ENCODE peak calls at places on chromosomes 11 and 22, in eight cellular contexts. E is stomach, R is suprapubic skin, S is spleen, X is transverse colon, O is breast epithelium, I is endothelial cell of umbilical vein, B is sigmoid colon. C is an unnamed sample.

GRCh38 chr11:70627219-70627618 is 228.9 kb downstream of the CTTN start:
- DNase-seq in E (no peak), R (no peak), S (no peak), X (peak), O (no peak), I (no peak), B (no peak), C (no peak)

GRCh38 chr11:45333506-45333971 is 47.4 kb upstream of the SYT13 start:
- DNase-seq in E (peak), R (no peak), S (no peak), X (peak), O (no peak), I (peak), B (peak), C (no peak)

GRCh38 chr11:19769820-19770219 is 57.2 kb downstream of the NAV2 start:
- DNase-seq in E (no peak), R (no peak), S (no peak), X (no peak), O (no peak), I (no peak), B (no peak), C (no peak)

GRCh38 chr11:69297225-69297925 is 3.4 kb downstream of the MYEOV start:
- DNase-seq in E (peak), R (peak), S (peak), X (peak), O (peak), I (peak), B (peak), C (peak)

GRCh38 chr11:17313349-17314231 is 37.1 kb downstream of the NUCB2 start:
- DNase-seq in E (no peak), R (no peak), S (no peak), X (no peak), O (no peak), I (no peak), B (no peak), C (no peak)

GRCh38 chr11:66133216-66133775 is 63.2 kb downstream of the PACS1 start:
- DNase-seq in E (no peak), R (no peak), S (no peak), X (no peak), O (no peak), I (no peak), B (no peak), C (no peak)

GRCh38 chr11:78714539-78714938 is 139.9 kb upstream of the NARS2 start:
- DNase-seq in E (no peak), R (no peak), S (no peak), X (peak), O (no peak), I (no peak), B (no peak), C (no peak)

GRCh38 chr22:27751277-27752070 is 50.1 kb downstream of the MN1 start:
- DNase-seq in E (no peak), R (peak), S (peak), X (no peak), O (no peak), I (no peak), B (peak), C (no peak)

GRCh38 chr11:46249103-46249942 is 28.1 kb upstream of the CREB3L1 start:
- DNase-seq in E (no peak), R (no peak), S (no peak), X (no peak), O (no peak), I (no peak), B (no peak), C (no peak)

GRCh38 chr11:129248618-129249017 is 56.5 kb upstream of the ARHGAP32 start:
- DNase-seq in E (no peak), R (no peak), S (no peak), X (no peak), O (no peak), I (peak), B (no peak), C (no peak)

GRCh38 chr11:61173456-61173855 is 12.2 kb upstream of the VPS37C start:
- DNase-seq in E (peak), R (no peak), S (no peak), X (no peak), O (no peak), I (peak), B (peak), C (no peak)

GRCh38 chr22:36368359-36368983 is 19.3 kb downstream of the MYH9 start:
- DNase-seq in E (no peak), R (no peak), S (no peak), X (no peak), O (peak), I (peak), B (no peak), C (no peak)

GRCh38 chr11:68658661-68659060 is 25.7 kb upstream of the GAL start:
- DNase-seq in E (no peak), R (no peak), S (no peak), X (no peak), O (no peak), I (no peak), B (no peak), C (no peak)

GRCh38 chr22:45964926-45965564 is 11.9 kb downstream of the WNT7B start:
- DNase-seq in E (no peak), R (no peak), S (no peak), X (no peak), O (no peak), I (no peak), B (no peak), C (peak)

GRCh38 chr22:20422271-20422958 is 15.2 kb downstream of the SCARF2 start:
- DNase-seq in E (no peak), R (peak), S (peak), X (no peak), O (no peak), I (no peak), B (peak), C (no peak)

GRCh38 chr11:86577663-86578636 is 94.5 kb downstream of the ME3 start:
- DNase-seq in E (no peak), R (peak), S (peak), X (peak), O (peak), I (peak), B (peak), C (peak)

GRCh38 chr22:45246060-45246985 is 5.6 kb upstream of the KIAA0930 start:
- DNase-seq in E (peak), R (no peak), S (no peak), X (peak), O (no peak), I (peak), B (peak), C (peak)

GRCh38 chr11:17613428-17613962 is 66.4 kb downstream of the OTOG start:
- DNase-seq in E (no peak), R (no peak), S (no peak), X (no peak), O (no peak), I (no peak), B (no peak), C (no peak)

GRCh38 chr11:31995031-31995430 is 95.8 kb upstream of the RCN1 start:
- DNase-seq in E (no peak), R (no peak), S (no peak), X (no peak), O (no peak), I (no peak), B (no peak), C (no peak)

GRCh38 chr22:48678171-48679135 is 1149.2 kb downstream of the BRD1 start:
- DNase-seq in E (no peak), R (no peak), S (no peak), X (no peak), O (no peak), I (no peak), B (no peak), C (peak)

GRCh38 chr11:60872124-60872951 is 5.0 kb downstream of the ZP1 start:
- DNase-seq in E (peak), R (no peak), S (peak), X (peak), O (no peak), I (no peak), B (peak), C (peak)

DNA sequence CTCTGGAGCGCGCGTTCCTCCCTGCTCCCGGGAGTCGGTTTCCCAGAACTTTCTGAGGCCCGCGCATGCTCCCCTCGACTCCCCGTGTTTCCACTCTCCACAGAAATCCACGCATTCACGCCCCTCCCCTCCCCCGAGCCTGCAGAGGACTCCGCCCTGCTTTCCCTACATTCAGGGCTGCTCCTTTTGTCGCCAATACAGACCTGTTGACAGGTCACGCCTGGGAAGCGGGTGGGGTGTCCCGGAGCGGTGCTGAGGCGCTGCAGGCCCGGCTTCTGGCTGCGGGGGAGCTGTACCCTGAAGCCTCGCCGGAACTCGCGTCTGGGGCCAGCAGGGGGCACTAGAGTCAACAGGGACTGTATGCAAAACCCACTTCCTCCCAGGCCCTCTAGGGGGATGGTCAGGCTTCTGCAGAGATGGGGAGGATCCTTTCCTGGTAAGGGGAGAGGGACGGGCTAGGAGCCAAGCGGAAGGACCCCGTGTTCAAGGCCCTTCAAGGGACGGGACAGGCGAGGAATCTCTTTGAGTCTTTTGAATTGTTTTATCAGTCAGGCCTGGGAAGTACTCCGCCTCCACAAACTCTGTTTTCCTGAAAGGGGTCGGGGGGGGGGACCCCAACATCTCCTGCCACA is at the start of gene PRAME:
- DNase-seq in E (peak), R (no peak), S (peak), X (peak), O (no peak), I (peak), B (no peak), C (no peak)
- TF ChIP-seq POLR2A in E (no peak), R (no peak), S (no peak), X (no peak), O (no peak), I (no peak), B (no peak), C (no peak)

GRCh38 chr11:42849362-42849761 is 462.4 kb upstream of the API5 start:
- DNase-seq in E (no peak), R (no peak), S (no peak), X (no peak), O (no peak), I (no peak), B (no peak), C (no peak)
- TF ChIP-seq POLR2AphosphoS5 in E (no peak), R (no peak), S (no peak), X (no peak), O (no peak), I (no peak), B (no peak), C (no peak)

GRCh38 chr11:71979582-71979981 is 19.1 kb upstream of the IL18BP start:
- DNase-seq in E (no peak), R (no peak), S (no peak), X (no peak), O (no peak), I (no peak), B (no peak), C (no peak)

GRCh38 chr11:71979094-71979493 is 19.6 kb upstream of the IL18BP start:
- DNase-seq in E (no peak), R (no peak), S (no peak), X (no peak), O (no peak), I (no peak), B (no peak), C (no peak)

GRCh38 chr11:71977090-71977489 is 21.6 kb upstream of the IL18BP start:
- DNase-seq in E (no peak), R (no peak), S (no peak), X (no peak), O (no peak), I (no peak), B (no peak), C (no peak)

GRCh38 chr11:71977743-71978418 is 20.8 kb upstream of the IL18BP start:
- DNase-seq in E (peak), R (no peak), S (no peak), X (peak), O (no peak), I (peak), B (peak), C (no peak)
- H3K4me3 ChIP-seq in E (no peak), R (no peak), S (no peak), X (no peak), O (no peak), I (no peak), B (no peak), C (no peak)

GRCh38 chr22:18966748-18967147 is 30.7 kb upstream of the PRODH start:
- DNase-seq in E (no peak), R (no peak), S (peak), X (no peak), O (no peak), I (no peak), B (peak), C (no peak)
- TF ChIP-seq POLR2A in E (no peak), R (no peak), S (no peak), X (no peak), O (no peak), I (no peak), B (no peak), C (no peak)

GRCh38 chr22:17563936-17564391 is 666 bp downstream of the SLC25A18 start:
- DNase-seq in E (no peak), R (no peak), S (no peak), X (peak), O (no peak), I (no peak), B (peak), C (no peak)
- TF ChIP-seq POLR2AphosphoS5 in E (peak), R (no peak), S (no peak), X (peak), O (no peak), I (no peak), B (peak), C (no peak)

DNA sequence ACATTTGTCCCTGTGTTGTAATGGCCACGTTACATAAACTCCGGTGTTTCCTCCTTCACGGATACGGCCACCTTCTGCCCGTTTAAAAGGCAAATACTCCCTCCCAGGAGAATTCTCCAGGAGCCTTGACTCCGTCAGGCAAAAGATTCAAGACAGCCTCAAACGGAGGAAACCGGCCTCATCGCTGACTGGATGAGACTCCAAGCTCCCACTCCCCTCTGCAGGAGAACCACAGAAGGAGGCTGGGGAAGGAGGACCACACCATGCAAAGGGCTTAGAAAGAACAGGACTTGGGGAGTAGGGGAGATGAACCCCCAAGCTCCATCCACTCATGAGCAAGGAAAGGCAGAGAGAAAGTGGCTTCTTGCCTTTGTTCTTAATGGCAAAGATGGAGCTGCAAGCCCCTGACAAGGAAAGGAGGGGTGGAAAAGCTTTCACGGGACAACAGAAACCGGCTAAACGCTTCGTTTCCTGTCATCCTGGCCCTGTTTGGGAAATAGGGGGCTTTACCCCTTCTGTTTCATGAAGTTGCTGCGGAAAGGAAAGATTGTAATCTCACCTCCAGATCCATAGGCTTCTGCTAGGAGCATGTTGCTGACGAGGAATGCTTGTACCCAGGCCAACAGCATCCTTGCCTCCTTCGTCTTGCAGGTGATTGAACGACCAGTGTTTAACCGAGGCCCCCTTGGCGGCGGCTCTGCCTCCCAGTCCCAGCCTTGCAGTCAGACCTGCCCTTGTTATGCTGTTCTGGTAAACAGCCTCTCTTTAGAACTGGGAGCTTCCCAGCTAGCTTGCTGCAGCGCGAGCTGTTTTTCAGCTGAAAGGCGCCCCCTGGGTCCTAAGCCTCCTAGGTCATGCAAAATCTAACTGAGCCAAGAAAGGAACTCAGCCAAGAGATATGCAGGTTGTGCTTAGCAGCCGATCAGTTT is at the start of gene PIK3IP1:
- DNase-seq in E (peak), R (peak), S (peak), X (peak), O (peak), I (peak), B (peak), C (peak)
- H3K4me3 ChIP-seq in E (peak), R (peak), S (peak), X (peak), O (peak), I (peak), B (peak), C (peak)